ENCODE peak calls at places on chromosomes 16 and 17, in four cellular contexts. F is tibial nerve, T is left cardiac atrium, U is DMS53. Q is an unnamed sample.

GRCh38 chr16:27405546-27406451 is 3.8 kb downstream of the IL21R start:
- DNase-seq in F (no peak), T (peak), U (no peak), Q (no peak)

GRCh38 chr17:41328207-41328606 is 12.7 kb upstream of the KRTAP17-1 start:
- DNase-seq in F (no peak), T (no peak), U (no peak), Q (no peak)

GRCh38 chr16:88871349-88871702 is 4.9 kb upstream of the PABPN1L start:
- DNase-seq in F (no peak), T (no peak), U (no peak), Q (no peak)

GRCh38 chr16:88790312-88791150 is 5.5 kb upstream of the PIEZO1 start:
- DNase-seq in F (no peak), T (peak), U (peak), Q (no peak)

GRCh38 chr16:19694989-19695388 is 23.0 kb downstream of the KNOP1 start:
- DNase-seq in F (no peak), T (no peak), U (no peak), Q (no peak)

GRCh38 chr16:17395849-17396480 is 74.8 kb downstream of the XYLT1 start:
- DNase-seq in F (no peak), T (no peak), U (peak), Q (no peak)

GRCh38 chr17:17750881-17751280 is 69.6 kb downstream of the RAI1 start:
- DNase-seq in F (no peak), T (no peak), U (peak), Q (no peak)

GRCh38 chr16:2208308-2208707 is 2.4 kb downstream of the BRICD5 start:
- DNase-seq in F (no peak), T (no peak), U (no peak), Q (no peak)